ENCODE peak calls at places on chromosomes 7 and 10, in seven cellular contexts. C, P, Q, H, M, A and Z are unnamed samples.

GRCh38 chr10:80659284-80659683 is 121.6 kb downstream of the SH2D4B start:
- DNase-seq in C (no peak), P (no peak), Q (no peak), H (no peak), M (no peak), A (no peak), Z (no peak)

GRCh38 chr7:158907390-158907789 is 51.0 kb downstream of the DYNC2I1 start:
- DNase-seq in C (no peak), P (no peak), Q (no peak), H (no peak), M (no peak), A (no peak), Z (no peak)

GRCh38 chr7:126483972-126484371 is 768.8 kb downstream of the GRM8 start:
- DNase-seq in C (no peak), P (no peak), Q (no peak), H (no peak), M (peak; percentile 58), A (no peak), Z (no peak)

GRCh38 chr7:91655656-91656055 is 224.8 kb downstream of the MTERF1 start:
- DNase-seq in C (no peak), P (no peak), Q (no peak), H (no peak), M (no peak), A (no peak), Z (no peak)

GRCh38 chr10:72697711-72698110 is 5.8 kb downstream of the MCU start:
- DNase-seq in C (no peak), P (no peak), Q (no peak), H (no peak), M (no peak), A (no peak), Z (no peak)

GRCh38 chr10:123926401-123927264 is 35.0 kb upstream of the CPXM2 start:
- DNase-seq in C (peak; percentile 8), P (no peak), Q (no peak), H (no peak), M (no peak), A (peak; percentile 5), Z (no peak)

GRCh38 chr10:114767589-114768393 is 53.8 kb upstream of the FHIP2A start:
- DNase-seq in C (peak; percentile 11), P (no peak), Q (no peak), H (no peak), M (peak; percentile 83), A (no peak), Z (peak; percentile 64)

GRCh38 chr10:128646956-128647355 is 520.7 kb upstream of the MKI67 start:
- DNase-seq in C (no peak), P (no peak), Q (no peak), H (no peak), M (no peak), A (no peak), Z (no peak)

GRCh38 chr10:72137583-72137982 is 49.2 kb upstream of the SPOCK2 start:
- DNase-seq in C (no peak), P (no peak), Q (no peak), H (no peak), M (no peak), A (no peak), Z (no peak)

GRCh38 chr10:133464582-133465031 is 10.9 kb downstream of the SCART1 start:
- DNase-seq in C (no peak), P (no peak), Q (no peak), H (no peak), M (no peak), A (no peak), Z (no peak)

GRCh38 chr7:6398943-6399342 is 48.8 kb downstream of the DAGLB start:
- DNase-seq in C (no peak), P (no peak), Q (no peak), H (no peak), M (no peak), A (no peak), Z (peak; percentile 52)

GRCh38 chr7:134443396-134444070 is 15.4 kb downstream of the AKR1B1 start:
- DNase-seq in C (no peak), P (no peak), Q (no peak), H (no peak), M (no peak), A (no peak), Z (no peak)
- TF ChIP-seq JUND in C (no peak), P (no peak), Q (no peak), H (no peak), M (no peak), A (no peak), Z (no peak)

GRCh38 chr7:19023477-19023876 is 94.0 kb downstream of the TWIST1 start:
- DNase-seq in C (no peak), P (no peak), Q (no peak), H (no peak), M (no peak), A (no peak), Z (no peak)

GRCh38 chr7:19017374-19017773 is 100.1 kb downstream of the TWIST1 start:
- DNase-seq in C (no peak), P (no peak), Q (no peak), H (no peak), M (no peak), A (no peak), Z (no peak)

GRCh38 chr7:19020062-19020461 is 97.4 kb downstream of the TWIST1 start:
- DNase-seq in C (no peak), P (no peak), Q (no peak), H (no peak), M (no peak), A (no peak), Z (no peak)

GRCh38 chr7:19024261-19024660 is 93.2 kb downstream of the TWIST1 start:
- DNase-seq in C (no peak), P (no peak), Q (no peak), H (no peak), M (no peak), A (no peak), Z (no peak)

GRCh38 chr7:19020711-19021110 is 96.7 kb downstream of the TWIST1 start:
- DNase-seq in C (no peak), P (no peak), Q (no peak), H (no peak), M (no peak), A (no peak), Z (no peak)
- TF ChIP-seq JUND in C (no peak), P (no peak), Q (peak; percentile 14), H (no peak), M (peak; percentile 75), A (no peak), Z (no peak)

GRCh38 chr7:1256621-1257020 is 23.9 kb downstream of the UNCX start:
- DNase-seq in C (no peak), P (no peak), Q (no peak), H (no peak), M (no peak), A (no peak), Z (no peak)

GRCh38 chr7:1257863-1258262 is 25.2 kb downstream of the UNCX start:
- DNase-seq in C (no peak), P (no peak), Q (no peak), H (no peak), M (no peak), A (no peak), Z (no peak)

GRCh38 chr7:1255817-1256340 is 23.2 kb downstream of the UNCX start:
- DNase-seq in C (no peak), P (no peak), Q (no peak), H (no peak), M (no peak), A (no peak), Z (no peak)

GRCh38 chr7:1255083-1255816 is 22.6 kb downstream of the UNCX start:
- DNase-seq in C (no peak), P (no peak), Q (no peak), H (no peak), M (no peak), A (no peak), Z (no peak)

GRCh38 chr7:1257221-1257620 is 24.5 kb downstream of the UNCX start:
- DNase-seq in C (no peak), P (no peak), Q (no peak), H (no peak), M (no peak), A (no peak), Z (no peak)
- TF ChIP-seq JUND in C (no peak), P (no peak), Q (no peak), H (no peak), M (no peak), A (no peak), Z (no peak)

DNA sequence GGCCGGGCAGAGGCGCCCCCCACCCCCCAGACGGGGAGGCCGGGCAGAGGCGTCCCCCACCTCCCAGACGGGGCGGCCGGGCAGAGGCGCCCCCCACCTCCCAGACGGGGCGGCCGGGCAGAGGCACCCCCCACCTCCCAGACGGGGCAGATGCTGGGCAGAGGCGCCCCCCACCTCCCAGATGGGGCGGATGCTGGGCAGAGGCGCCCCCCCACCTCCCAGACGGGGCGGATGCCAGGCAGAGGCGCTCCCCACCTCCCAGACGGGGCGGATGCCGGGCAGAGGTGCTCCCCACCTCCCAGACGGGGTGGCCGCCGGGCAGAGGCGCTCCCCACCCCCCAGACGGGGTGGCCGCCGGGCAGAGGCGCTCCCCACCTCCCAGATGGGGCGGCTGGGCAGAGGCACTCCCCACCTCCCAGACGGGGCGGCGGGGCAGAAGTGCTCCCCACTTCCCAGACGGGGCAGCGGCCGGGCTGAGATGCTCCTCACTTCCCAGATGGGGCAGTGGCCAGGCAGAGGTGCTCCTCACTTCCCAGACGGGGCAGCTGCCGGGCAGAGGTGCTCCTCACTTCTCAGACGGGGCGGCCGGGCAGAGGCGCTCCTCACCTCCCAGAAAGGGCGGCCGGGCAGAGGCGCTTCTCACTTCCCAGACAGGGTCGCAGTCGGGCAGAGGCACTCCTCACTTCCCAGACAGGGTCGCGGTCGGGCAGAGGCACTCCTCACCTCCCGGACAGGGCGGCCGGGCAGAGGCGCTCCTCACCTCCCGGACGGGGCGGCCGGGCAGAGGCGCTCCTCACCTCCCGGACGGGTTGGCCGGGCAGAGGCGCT is 53.6 kb downstream of the ENTPD1 start:
- DNase-seq in C (no peak), P (no peak), Q (no peak), H (no peak), M (no peak), A (no peak), Z (no peak)
- TF ChIP-seq JUND in C (no peak), P (no peak), Q (no peak), H (no peak), M (no peak), A (no peak), Z (no peak)

GRCh38 chr10:16904619-16905018 is 87.4 kb upstream of the RSU1 start:
- DNase-seq in C (no peak), P (no peak), Q (no peak), H (no peak), M (no peak), A (no peak), Z (no peak)
- TF ChIP-seq JUND in C (no peak), P (no peak), Q (no peak), H (no peak), M (peak; percentile 38), A (no peak), Z (no peak)